ENCODE peak calls at places on chromosomes 7 and 10, in four cellular contexts. Q is IMR-90, R is H9, P is H1. F is an unnamed sample.

GRCh38 chr7:80859272-80859970 is 59.4 kb downstream of the SEMA3C start:
- DNase-seq in R (no peak), P (no peak), Q (peak), F (no peak)

GRCh38 chr7:40802497-40802896 is 667.7 kb downstream of the SUGCT start:
- DNase-seq in R (no peak), Q (no peak), P (no peak), F (no peak)

GRCh38 chr7:157930441-157930840 is 593.6 kb downstream of the DNAJB6 start:
- DNase-seq in P (no peak), R (no peak), Q (no peak), F (no peak)

GRCh38 chr7:7911756-7912155 is 56.8 kb upstream of the GLCCI1 start:
- DNase-seq in P (no peak), R (no peak), Q (no peak), F (no peak)

GRCh38 chr7:98836811-98837631 is 32.8 kb downstream of the TMEM130 start:
- DNase-seq in R (peak), Q (peak), P (peak), F (peak)

GRCh38 chr10:77002872-77003271 is 634.7 kb downstream of the KCNMA1 start:
- DNase-seq in R (no peak), Q (no peak), P (no peak), F (no peak)

GRCh38 chr7:5677538-5678294 is 103.7 kb downstream of the RNF216 start:
- DNase-seq in Q (peak), P (peak), R (peak), F (peak)

GRCh38 chr7:81299272-81299671 is 380.4 kb upstream of the SEMA3C start:
- DNase-seq in P (no peak), Q (peak), R (no peak), F (no peak)

GRCh38 chr7:112347088-112347487 is 103.2 kb upstream of the IFRD1 start:
- DNase-seq in Q (no peak), P (no peak), R (no peak), F (no peak)

GRCh38 chr7:151020231-151020630 is 4.1 kb downstream of the ATG9B start:
- DNase-seq in Q (no peak), P (no peak), R (peak), F (peak)

GRCh38 chr10:122162566-122163181 is 108.4 kb upstream of the BTBD16 start:
- DNase-seq in P (no peak), Q (no peak), R (no peak), F (no peak)

GRCh38 chr10:71383972-71384687 is 12.6 kb upstream of the CDH23 start:
- DNase-seq in R (peak), Q (peak), P (peak), F (peak)

GRCh38 chr10:125769175-125769574 is 6.4 kb downstream of the MMP21 start:
- DNase-seq in P (no peak), R (no peak), Q (no peak), F (no peak)

GRCh38 chr7:134461921-134462320 is 3.0 kb upstream of the AKR1B1 start:
- DNase-seq in P (no peak), Q (no peak), R (no peak), F (no peak)

GRCh38 chr10:89352039-89352597 is 24.3 kb downstream of the IFIT3 start:
- DNase-seq in R (no peak), P (no peak), Q (peak), F (peak)

GRCh38 chr10:58991842-58992241 is 184.6 kb upstream of the PHYHIPL start:
- DNase-seq in P (no peak), R (no peak), Q (no peak), F (no peak)

GRCh38 chr10:19204239-19204917 is 155.8 kb downstream of the MALRD1 start:
- DNase-seq in Q (peak), P (no peak), R (no peak), F (no peak)

GRCh38 chr7:139046143-139046542 is 10.3 kb upstream of the ZC3HAV1L start:
- DNase-seq in P (no peak), R (no peak), Q (no peak), F (no peak)

GRCh38 chr10:17751781-17752445 is at the start of gene TMEM236:
- DNase-seq in R (no peak), P (no peak), Q (no peak), F (no peak)

GRCh38 chr10:119103687-119104652 is at the start of gene DENND10:
- DNase-seq in R (peak), P (peak), Q (peak), F (peak)

DNA sequence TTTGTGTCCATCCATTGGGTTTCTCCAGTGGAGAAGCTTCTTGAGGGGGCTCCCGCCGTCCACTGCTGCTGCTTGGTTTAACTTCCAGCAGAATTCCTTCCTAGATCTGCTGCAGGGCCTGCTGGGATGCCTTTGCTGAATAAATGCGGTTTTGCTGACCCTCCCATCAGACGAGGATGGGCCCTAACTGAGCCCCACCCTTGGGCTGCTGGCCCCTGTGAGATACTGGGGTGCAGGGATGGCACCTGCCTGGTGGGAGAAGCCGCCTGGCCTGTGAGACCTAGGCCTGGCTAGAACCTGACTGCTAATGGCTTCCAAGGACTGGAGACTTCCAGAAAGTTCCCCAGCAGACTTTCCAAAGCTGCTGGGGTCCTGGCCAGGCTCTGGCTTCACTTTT is 43.8 kb downstream of the ZNF467 start:
- DNase-seq in P (no peak), Q (no peak), R (peak), F (no peak)
- H4K5ac ChIP-seq in P (no peak), Q (no peak), R (no peak), F (no peak)

DNA sequence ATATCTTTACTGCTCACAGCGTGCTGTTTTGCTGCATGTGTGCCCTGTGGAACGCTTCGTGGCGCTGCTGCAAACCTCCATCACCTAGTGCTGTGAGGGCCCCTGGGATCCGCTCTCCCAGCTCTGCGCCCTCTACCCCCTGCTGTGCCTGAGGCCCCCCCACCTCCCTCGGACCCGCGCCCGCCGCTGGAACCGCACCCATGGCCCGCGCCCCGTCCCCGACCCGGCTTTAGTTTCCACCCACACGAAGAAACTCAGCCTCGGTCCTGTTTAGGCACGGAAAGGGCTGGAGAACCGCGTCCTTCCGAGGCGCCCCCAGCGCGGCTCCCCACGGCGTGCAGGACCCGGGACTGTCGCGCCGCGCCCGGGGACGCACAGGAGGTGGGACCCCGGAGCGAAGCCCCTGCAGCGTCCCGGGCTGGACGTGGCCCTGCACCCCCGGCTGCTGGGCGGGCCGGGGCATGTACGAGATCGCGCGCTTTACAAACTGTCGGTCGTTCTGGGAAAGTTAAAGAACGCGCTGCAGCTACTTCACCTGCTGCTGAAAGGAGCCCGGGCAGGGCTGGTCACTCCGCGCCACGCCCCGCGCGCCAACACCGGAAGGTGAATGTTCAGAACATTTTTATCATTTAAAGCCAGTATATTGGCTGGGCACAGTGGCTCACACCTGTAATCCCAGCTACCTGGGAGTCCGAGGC is 54.3 kb downstream of the BMS1 start:
- DNase-seq in Q (peak), R (peak), P (no peak), F (no peak)
- H3K56ac ChIP-seq in Q (no peak), R (no peak), P (no peak), F (no peak)

DNA sequence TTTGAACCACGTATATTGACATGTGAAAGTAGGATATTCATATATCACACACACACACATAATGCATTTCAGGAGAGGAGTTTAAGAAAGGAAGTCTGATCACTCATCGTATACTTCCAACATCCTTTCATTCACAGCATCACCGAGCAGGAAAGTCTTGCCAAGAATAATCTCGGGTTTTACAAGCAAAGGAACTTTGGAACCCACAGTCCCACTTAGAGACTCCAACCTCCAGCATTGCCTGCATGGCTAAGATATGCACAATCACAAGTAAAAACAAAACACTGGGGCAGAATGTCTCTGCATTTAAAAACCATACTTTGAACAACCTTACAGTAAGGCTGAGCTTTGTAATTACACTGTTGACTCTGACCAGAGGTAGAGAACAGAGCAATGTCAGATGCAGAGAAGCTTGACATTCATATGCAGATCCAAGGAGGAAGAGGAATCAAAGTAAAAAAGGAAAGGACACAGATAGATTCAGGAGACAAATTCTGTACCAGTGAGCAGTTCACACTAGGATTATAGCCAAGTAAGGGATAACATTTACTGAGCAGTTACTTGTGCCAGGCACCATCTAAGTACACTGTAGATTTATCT is 14.8 kb downstream of the THSD7A start:
- DNase-seq in R (no peak), Q (no peak), P (no peak), F (no peak)
- H2BK15ac ChIP-seq in R (no peak), Q (no peak), P (no peak), F (no peak)

GRCh38 chr10:28332699-28333098 is 29.8 kb upstream of the MPP7 start:
- DNase-seq in P (no peak), Q (no peak), R (no peak), F (no peak)
- H4K5ac ChIP-seq in P (no peak), Q (no peak), R (no peak), F (no peak)

GRCh38 chr10:120943542-120943941 is 92.4 kb downstream of the WDR11 start:
- DNase-seq in Q (no peak), P (no peak), R (no peak), F (peak)

GRCh38 chr10:120945801-120946302 is 94.7 kb downstream of the WDR11 start:
- DNase-seq in Q (no peak), P (no peak), R (no peak), F (no peak)

GRCh38 chr10:120944586-120945125 is 93.5 kb downstream of the WDR11 start:
- DNase-seq in P (no peak), Q (no peak), R (no peak), F (no peak)

GRCh38 chr10:120946497-120946896 is 95.3 kb downstream of the WDR11 start:
- DNase-seq in R (no peak), Q (no peak), P (no peak), F (no peak)

GRCh38 chr10:120945182-120945581 is 94.0 kb downstream of the WDR11 start:
- DNase-seq in Q (no peak), P (no peak), R (no peak), F (no peak)
- H3K56ac ChIP-seq in Q (no peak), P (no peak), R (no peak), F (no peak)

DNA sequence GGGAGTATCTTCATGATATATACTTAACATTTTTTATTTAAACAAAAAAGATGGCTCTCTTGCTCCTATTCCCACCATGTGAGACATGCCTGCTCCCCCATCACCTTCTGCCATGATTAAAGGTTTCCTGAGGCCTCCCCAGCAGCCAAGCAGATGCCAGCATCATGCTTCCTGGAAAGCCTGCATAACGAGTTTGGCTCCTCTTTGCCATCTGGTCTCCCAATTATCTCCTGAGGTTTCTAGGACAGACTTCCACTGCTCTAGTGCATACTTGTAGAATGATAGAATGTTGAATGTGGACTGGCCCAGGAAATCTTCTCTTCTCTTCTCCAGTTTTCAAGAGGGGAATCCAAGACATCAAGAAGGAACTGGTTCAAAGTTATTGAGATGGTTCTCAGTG is 45.9 kb upstream of the ELAPOR2 start:
- DNase-seq in Q (no peak), P (no peak), R (no peak), F (no peak)
- H2BK15ac ChIP-seq in Q (no peak), P (no peak), R (no peak), F (no peak)